ENCODE peak calls at places on chromosomes 7 and 10, in six cellular contexts. One of them, this sample, is unnamed.

GRCh38 chr7:119377-120163 is 72.8 kb upstream of the FAM20C start:
- DNase-seq in NCI-H146: no peak
- DNase-seq in Panc1: no peak
- DNase-seq in SK-MEL-5: no peak
- DNase-seq in CD8-positive, alpha-beta T cell: no peak
- DNase-seq in hypothalamus: no peak
- DNase-seq in this sample: peak

GRCh38 chr10:132418520-132419416 is 21.8 kb downstream of the PWWP2B start:
- DNase-seq in NCI-H146: peak
- DNase-seq in Panc1: no peak
- DNase-seq in SK-MEL-5: no peak
- DNase-seq in CD8-positive, alpha-beta T cell: no peak
- DNase-seq in hypothalamus: no peak
- DNase-seq in this sample: no peak

GRCh38 chr7:95527033-95527775 is 41.5 kb downstream of the ASB4 start:
- DNase-seq in NCI-H146: peak
- DNase-seq in Panc1: peak
- DNase-seq in SK-MEL-5: peak
- DNase-seq in CD8-positive, alpha-beta T cell: no peak
- DNase-seq in hypothalamus: peak
- DNase-seq in this sample: peak

GRCh38 chr7:68770649-68771048 is 827.6 kb upstream of the AUTS2 start:
- DNase-seq in NCI-H146: peak
- DNase-seq in Panc1: no peak
- DNase-seq in SK-MEL-5: no peak
- DNase-seq in CD8-positive, alpha-beta T cell: no peak
- DNase-seq in hypothalamus: no peak
- DNase-seq in this sample: peak

GRCh38 chr10:60901561-60902235 is 42.3 kb downstream of the RHOBTB1 start:
- DNase-seq in NCI-H146: peak
- DNase-seq in Panc1: no peak
- DNase-seq in SK-MEL-5: peak
- DNase-seq in CD8-positive, alpha-beta T cell: no peak
- DNase-seq in hypothalamus: no peak
- DNase-seq in this sample: peak

GRCh38 chr7:29336851-29337627 is 142.5 kb downstream of the CHN2 start:
- DNase-seq in NCI-H146: peak
- DNase-seq in Panc1: no peak
- DNase-seq in SK-MEL-5: no peak
- DNase-seq in CD8-positive, alpha-beta T cell: peak
- DNase-seq in hypothalamus: no peak
- DNase-seq in this sample: peak

GRCh38 chr10:6473430-6473829 is 106.6 kb downstream of the PRKCQ start:
- DNase-seq in NCI-H146: no peak
- DNase-seq in Panc1: no peak
- DNase-seq in SK-MEL-5: no peak
- DNase-seq in CD8-positive, alpha-beta T cell: peak
- DNase-seq in hypothalamus: no peak
- DNase-seq in this sample: no peak

GRCh38 chr7:157896774-157897555 is 560.2 kb downstream of the DNAJB6 start:
- DNase-seq in NCI-H146: no peak
- DNase-seq in Panc1: no peak
- DNase-seq in SK-MEL-5: no peak
- DNase-seq in CD8-positive, alpha-beta T cell: no peak
- DNase-seq in hypothalamus: no peak
- DNase-seq in this sample: no peak

GRCh38 chr10:61397175-61397986 is 55.8 kb downstream of the TMEM26 start:
- DNase-seq in NCI-H146: no peak
- DNase-seq in Panc1: no peak
- DNase-seq in SK-MEL-5: peak
- DNase-seq in CD8-positive, alpha-beta T cell: no peak
- DNase-seq in hypothalamus: no peak
- DNase-seq in this sample: peak

GRCh38 chr10:120508393-120508792 is 51.4 kb downstream of the PLPP4 start:
- DNase-seq in NCI-H146: no peak
- DNase-seq in Panc1: no peak
- DNase-seq in SK-MEL-5: peak
- DNase-seq in CD8-positive, alpha-beta T cell: no peak
- DNase-seq in hypothalamus: no peak
- DNase-seq in this sample: no peak

GRCh38 chr10:63103971-63104409 is 29.1 kb upstream of the NRBF2 start:
- DNase-seq in NCI-H146: no peak
- DNase-seq in Panc1: no peak
- DNase-seq in SK-MEL-5: no peak
- DNase-seq in CD8-positive, alpha-beta T cell: no peak
- DNase-seq in hypothalamus: no peak
- DNase-seq in this sample: peak

GRCh38 chr10:102419561-102420442 is 834 bp upstream of the FBXL15 start:
- DNase-seq in NCI-H146: peak
- DNase-seq in Panc1: no peak
- DNase-seq in SK-MEL-5: peak
- DNase-seq in CD8-positive, alpha-beta T cell: peak
- DNase-seq in hypothalamus: peak
- DNase-seq in this sample: peak

GRCh38 chr10:30420266-30420665 is 13.7 kb upstream of the MAP3K8 start:
- DNase-seq in NCI-H146: no peak
- DNase-seq in Panc1: no peak
- DNase-seq in SK-MEL-5: no peak
- DNase-seq in CD8-positive, alpha-beta T cell: no peak
- DNase-seq in hypothalamus: no peak
- DNase-seq in this sample: no peak

GRCh38 chr10:74453151-74453550 is 302.1 kb downstream of the ADK start:
- DNase-seq in NCI-H146: peak
- DNase-seq in Panc1: no peak
- DNase-seq in SK-MEL-5: peak
- DNase-seq in CD8-positive, alpha-beta T cell: no peak
- DNase-seq in hypothalamus: no peak
- DNase-seq in this sample: peak

GRCh38 chr10:132627736-132628512 is 90.3 kb downstream of the INPP5A start:
- DNase-seq in NCI-H146: no peak
- DNase-seq in Panc1: no peak
- DNase-seq in SK-MEL-5: no peak
- DNase-seq in CD8-positive, alpha-beta T cell: no peak
- DNase-seq in hypothalamus: no peak
- DNase-seq in this sample: no peak

GRCh38 chr7:22008683-22009082 is 63.0 kb upstream of the CDCA7L start:
- DNase-seq in NCI-H146: no peak
- DNase-seq in Panc1: no peak
- DNase-seq in SK-MEL-5: no peak
- DNase-seq in CD8-positive, alpha-beta T cell: no peak
- DNase-seq in hypothalamus: no peak
- DNase-seq in this sample: no peak

GRCh38 chr10:5071411-5072198 is 22.6 kb upstream of the AKR1C3 start:
- DNase-seq in NCI-H146: peak
- DNase-seq in Panc1: no peak
- DNase-seq in SK-MEL-5: no peak
- DNase-seq in CD8-positive, alpha-beta T cell: no peak
- DNase-seq in hypothalamus: peak
- DNase-seq in this sample: peak

GRCh38 chr7:147436718-147437117 is 1153.8 kb upstream of the C7orf33 start:
- DNase-seq in NCI-H146: no peak
- DNase-seq in Panc1: no peak
- DNase-seq in SK-MEL-5: no peak
- DNase-seq in CD8-positive, alpha-beta T cell: no peak
- DNase-seq in hypothalamus: no peak
- DNase-seq in this sample: no peak

GRCh38 chr10:104735036-104735435 is 93.9 kb downstream of the SORCS3 start:
- DNase-seq in NCI-H146: peak
- DNase-seq in Panc1: no peak
- DNase-seq in SK-MEL-5: peak
- DNase-seq in CD8-positive, alpha-beta T cell: no peak
- DNase-seq in hypothalamus: peak
- DNase-seq in this sample: peak

GRCh38 chr7:50733552-50733951 is 49.1 kb downstream of the GRB10 start:
- DNase-seq in NCI-H146: no peak
- DNase-seq in Panc1: no peak
- DNase-seq in SK-MEL-5: no peak
- DNase-seq in CD8-positive, alpha-beta T cell: no peak
- DNase-seq in hypothalamus: no peak
- DNase-seq in this sample: no peak

GRCh38 chr7:5283421-5284303 is 919 bp downstream of the SLC29A4 start:
- DNase-seq in NCI-H146: peak
- DNase-seq in Panc1: no peak
- DNase-seq in SK-MEL-5: no peak
- DNase-seq in CD8-positive, alpha-beta T cell: no peak
- DNase-seq in hypothalamus: no peak
- DNase-seq in this sample: no peak

GRCh38 chr7:2044883-2045471 is 187.8 kb downstream of the MAD1L1 start:
- DNase-seq in NCI-H146: no peak
- DNase-seq in Panc1: no peak
- DNase-seq in SK-MEL-5: no peak
- DNase-seq in CD8-positive, alpha-beta T cell: no peak
- DNase-seq in hypothalamus: no peak
- DNase-seq in this sample: no peak

GRCh38 chr10:111360260-111360925 is 283.6 kb downstream of the ADRA2A start:
- DNase-seq in NCI-H146: peak
- DNase-seq in Panc1: peak
- DNase-seq in SK-MEL-5: peak
- DNase-seq in CD8-positive, alpha-beta T cell: no peak
- DNase-seq in hypothalamus: no peak
- DNase-seq in this sample: peak

GRCh38 chr10:97355571-97355975 is 21.0 kb upstream of the FRAT2 start:
- DNase-seq in NCI-H146: no peak
- DNase-seq in Panc1: no peak
- DNase-seq in SK-MEL-5: peak
- DNase-seq in CD8-positive, alpha-beta T cell: no peak
- DNase-seq in hypothalamus: no peak
- DNase-seq in this sample: peak

GRCh38 chr10:124649209-124649608 is 95.0 kb downstream of the FAM53B start:
- DNase-seq in NCI-H146: no peak
- DNase-seq in Panc1: no peak
- DNase-seq in SK-MEL-5: peak
- DNase-seq in CD8-positive, alpha-beta T cell: no peak
- DNase-seq in hypothalamus: no peak
- DNase-seq in this sample: no peak

GRCh38 chr10:31932838-31933237 is 4.2 kb upstream of the ARHGAP12 start:
- DNase-seq in NCI-H146: no peak
- DNase-seq in Panc1: no peak
- DNase-seq in SK-MEL-5: no peak
- DNase-seq in CD8-positive, alpha-beta T cell: no peak
- DNase-seq in hypothalamus: no peak
- DNase-seq in this sample: no peak

GRCh38 chr7:98163704-98164478 is 47.3 kb upstream of the BHLHA15 start:
- DNase-seq in NCI-H146: no peak
- DNase-seq in Panc1: no peak
- DNase-seq in SK-MEL-5: no peak
- DNase-seq in CD8-positive, alpha-beta T cell: no peak
- DNase-seq in hypothalamus: no peak
- DNase-seq in this sample: no peak

GRCh38 chr10:79411546-79412495 is 33.6 kb downstream of the ZCCHC24 start:
- DNase-seq in NCI-H146: peak
- DNase-seq in Panc1: no peak
- DNase-seq in SK-MEL-5: no peak
- DNase-seq in CD8-positive, alpha-beta T cell: no peak
- DNase-seq in hypothalamus: no peak
- DNase-seq in this sample: no peak